ENCODE peak calls at places on chromosomes 6 and 20, in five cellular contexts. T is A549, P is HepG2, L is GM12878, S is K562. N is an unnamed sample.

GRCh38 chr6:63529498-63529897 is 42.8 kb upstream of the LOC128125822 start:
- DNase-seq in T (peak), P (no peak), L (no peak), S (no peak), N (no peak)

GRCh38 chr6:132400641-132401119 is 595 bp downstream of the MOXD1 start:
- DNase-seq in T (no peak), L (no peak), S (no peak), P (no peak), N (no peak)

GRCh38 chr6:165717732-165718465 is 54.9 kb upstream of the PDE10A start:
- DNase-seq in S (no peak), T (peak), P (no peak), L (no peak), N (peak)

GRCh38 chr6:134187751-134188150 is 130.2 kb downstream of the SGK1 start:
- DNase-seq in P (no peak), T (no peak), S (no peak), L (no peak), N (no peak)

GRCh38 chr6:36383608-36384007 is 3.9 kb downstream of the ETV7 start:
- DNase-seq in S (no peak), P (no peak), L (no peak), T (peak), N (no peak)

GRCh38 chr6:35027807-35028206 is 113.3 kb downstream of the TCP11 start:
- DNase-seq in L (no peak), S (no peak), P (no peak), T (no peak), N (no peak)

GRCh38 chr6:64580346-64580745 is 944.7 kb downstream of the PHF3 start:
- DNase-seq in S (no peak), T (no peak), P (no peak), L (no peak), N (no peak)

GRCh38 chr6:168514216-168514615 is 73.2 kb downstream of the SMOC2 start:
- DNase-seq in P (no peak), S (peak), L (no peak), T (no peak), N (no peak)

GRCh38 chr6:53391170-53391569 is 42.4 kb upstream of the ELOVL5 start:
- DNase-seq in P (no peak), T (no peak), S (no peak), L (no peak), N (peak)

GRCh38 chr6:21886601-21887091 is 293.1 kb downstream of the SOX4 start:
- DNase-seq in T (peak), L (no peak), P (no peak), S (no peak), N (peak)

GRCh38 chr6:35566794-35567193 is 54.1 kb upstream of the TULP1 start:
- DNase-seq in T (no peak), L (no peak), P (no peak), S (no peak), N (no peak)

GRCh38 chr20:61753196-61753942 is 312.3 kb downstream of the TAF4 start:
- DNase-seq in P (no peak), L (no peak), T (no peak), S (no peak), N (peak)

GRCh38 chr6:38833320-38833719 is 118.2 kb downstream of the DNAH8 start:
- DNase-seq in S (no peak), P (no peak), L (no peak), T (no peak), N (no peak)

GRCh38 chr6:110140650-110141049 is 38.8 kb downstream of the WASF1 start:
- DNase-seq in T (peak), P (no peak), S (no peak), L (no peak), N (peak)

GRCh38 chr6:11062715-11063114 is 18.6 kb upstream of the ELOVL2 start:
- DNase-seq in S (no peak), P (no peak), T (no peak), L (no peak), N (no peak)

GRCh38 chr6:150751296-150751695 is 114.2 kb upstream of the MTHFD1L start:
- DNase-seq in S (no peak), T (no peak), P (no peak), L (no peak), N (no peak)

GRCh38 chr20:6051505-6051904 is 2.4 kb downstream of the LRRN4 start:
- DNase-seq in S (no peak), T (no peak), L (no peak), P (peak), N (peak)

GRCh38 chr6:142413111-142413510 is 111.3 kb downstream of the ADGRG6 start:
- DNase-seq in T (no peak), P (no peak), L (no peak), S (no peak), N (no peak)

GRCh38 chr6:73929421-73929820 is 233.4 kb downstream of the CD109 start:
- DNase-seq in S (no peak), P (no peak), T (peak), L (no peak), N (no peak)

GRCh38 chr6:157861814-157862213 is 38.8 kb downstream of the SNX9 start:
- DNase-seq in S (peak), T (peak), L (no peak), P (no peak), N (peak)

GRCh38 chr6:107576852-107577251 is 86.9 kb downstream of the SOBP start:
- DNase-seq in S (no peak), T (peak), L (no peak), P (no peak), N (peak)

GRCh38 chr6:18022398-18023231 is 35.2 kb upstream of the KIF13A start:
- DNase-seq in S (no peak), P (no peak), T (peak), L (no peak), N (peak)

GRCh38 chr6:154914288-154914687 is 80.8 kb upstream of the TIAM2 start:
- DNase-seq in L (no peak), P (no peak), S (no peak), T (no peak), N (peak)

GRCh38 chr20:10171864-10172751 is 46.5 kb upstream of the SNAP25 start:
- DNase-seq in L (no peak), S (no peak), P (no peak), T (peak), N (peak)

GRCh38 chr6:6332240-6332639 is 11.8 kb upstream of the F13A1 start:
- DNase-seq in S (no peak), P (no peak), T (no peak), L (peak), N (no peak)

GRCh38 chr6:72328775-72329174 is 293.1 kb upstream of the KCNQ5 start:
- DNase-seq in P (no peak), L (no peak), S (no peak), T (no peak), N (no peak)

GRCh38 chr20:46955601-46956556 is 61.2 kb downstream of the EYA2 start:
- DNase-seq in L (no peak), T (no peak), P (no peak), S (no peak), N (no peak)

GRCh38 chr20:44762466-44763140 is 16.9 kb downstream of the KCNK15 start:
- DNase-seq in P (no peak), S (no peak), L (no peak), T (no peak), N (no peak)

GRCh38 chr6:35392111-35392702 is 49.8 kb downstream of the PPARD start:
- DNase-seq in T (no peak), S (no peak), P (peak), L (no peak), N (no peak)

GRCh38 chr20:1423625-1424106 is 30.8 kb upstream of the FKBP1A start:
- DNase-seq in T (peak), S (peak), L (no peak), P (peak), N (peak)

GRCh38 chr20:431012-431904 is 23.2 kb downstream of the RBCK1 start:
- DNase-seq in P (peak), T (peak), S (peak), L (no peak), N (peak)

GRCh38 chr6:37061157-37061804 is 55.8 kb downstream of the FGD2 start:
- DNase-seq in P (no peak), T (no peak), S (no peak), L (no peak), N (no peak)

GRCh38 chr6:72182337-72183246 is 296.2 kb downstream of the RIMS1 start:
- DNase-seq in S (peak), L (no peak), T (peak), P (no peak), N (peak)

GRCh38 chr6:158040804-158041347 is 59.2 kb downstream of the SYNJ2 start:
- DNase-seq in P (no peak), L (no peak), S (no peak), T (peak), N (no peak)

GRCh38 chr20:1944345-1945099 is 49.3 kb downstream of the SIRPA start:
- DNase-seq in S (no peak), L (no peak), T (no peak), P (no peak), N (no peak)

DNA sequence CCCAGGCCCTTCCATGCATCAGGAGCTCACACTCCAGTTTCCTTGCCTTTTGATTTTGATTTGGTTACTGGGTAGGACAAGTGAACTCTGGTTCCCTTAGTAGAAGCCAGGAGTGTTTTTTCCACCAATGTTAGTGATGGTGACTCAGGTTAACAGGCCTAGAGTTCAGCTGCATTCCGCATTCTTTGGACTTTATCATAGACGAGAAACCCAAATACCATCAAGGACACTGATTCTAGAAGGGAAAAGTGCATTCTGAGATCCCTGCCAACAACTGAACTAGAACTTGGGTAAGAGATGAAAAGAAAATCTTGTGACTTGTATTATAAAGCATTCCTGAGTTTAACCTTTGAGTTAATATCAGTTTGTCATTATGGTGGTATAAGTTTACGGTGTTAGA is 8.9 kb downstream of the GSS start:
- DNase-seq in P (peak), T (no peak), S (no peak), L (no peak), N (no peak)
- H3K4me2 ChIP-seq in P (no peak), T (no peak), S (no peak), L (no peak), N (no peak)

DNA sequence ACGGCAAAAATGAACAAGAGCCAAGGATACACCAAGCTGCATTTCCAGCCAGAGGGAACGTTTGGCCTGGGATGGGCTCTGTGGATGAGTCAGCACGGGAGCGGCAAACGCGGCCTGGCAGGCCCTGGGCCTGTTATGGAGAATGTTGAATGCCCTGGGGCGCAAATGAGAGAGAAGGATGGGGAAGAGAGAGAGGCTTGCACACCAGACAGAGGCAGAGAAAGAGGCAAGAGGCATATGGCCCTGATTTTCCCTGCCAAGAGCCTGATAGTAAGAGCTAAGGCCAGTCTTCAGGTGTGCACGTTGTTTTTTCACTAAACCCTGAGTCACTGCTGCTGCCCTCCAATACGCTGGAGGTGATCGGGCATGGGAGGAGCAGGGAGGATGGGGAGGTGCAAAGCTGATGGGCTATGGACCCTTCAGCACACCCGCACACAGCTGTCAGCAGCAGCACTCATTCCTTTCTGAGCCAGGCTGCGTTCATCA is 61.5 kb upstream of the SLC22A23 start:
- DNase-seq in T (peak), L (no peak), S (no peak), P (peak), N (no peak)
- TF ChIP-seq MYC in T (no peak), L (no peak), S (no peak), P (no peak), N (no peak)

GRCh38 chr6:43588194-43588593 is 12.2 kb downstream of the POLH start:
- DNase-seq in T (no peak), P (no peak), S (no peak), L (no peak), N (no peak)

DNA sequence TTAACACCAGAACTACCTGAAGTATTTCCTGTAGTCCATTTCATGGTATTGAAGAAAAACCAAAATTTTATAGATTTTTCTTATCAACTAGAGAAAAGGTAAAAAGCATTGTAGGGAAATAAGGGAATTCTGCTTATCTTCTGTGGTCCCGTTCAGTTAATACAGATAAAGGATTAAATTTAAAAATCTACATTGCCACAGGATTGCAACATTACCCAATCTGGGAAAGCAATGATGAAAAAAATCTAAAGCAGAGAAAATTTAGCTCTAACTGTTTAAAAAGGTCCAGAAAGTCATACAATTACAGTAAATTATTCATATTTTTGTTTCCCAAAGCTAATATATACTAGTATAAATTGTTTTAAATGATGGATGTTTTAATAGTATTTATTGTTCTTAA is 18.0 kb downstream of the POLH start:
- DNase-seq in T (no peak), P (no peak), S (no peak), L (no peak), N (no peak)
- H3K27ac ChIP-seq in T (no peak), P (no peak), S (no peak), L (no peak), N (no peak)

DNA sequence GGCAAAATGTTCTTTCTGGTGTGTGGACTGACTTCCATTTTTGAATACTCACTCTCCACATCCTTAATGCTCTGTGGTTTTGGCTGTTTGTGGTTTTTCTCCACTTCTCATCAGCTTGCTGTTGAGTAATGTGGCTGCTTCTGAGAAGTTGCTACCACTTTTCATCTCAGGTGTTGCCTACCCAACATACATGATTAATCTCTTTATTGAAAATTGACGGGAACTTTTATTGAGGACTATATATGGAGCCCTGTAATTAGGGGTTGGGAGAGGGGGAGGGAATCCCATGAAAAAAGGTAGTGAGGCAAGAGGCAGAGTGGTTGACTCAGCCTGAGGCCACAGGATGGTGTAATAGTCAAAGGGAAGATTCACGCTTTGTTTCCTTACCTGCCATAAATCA is 17.6 kb downstream of the IL22RA2 start:
- DNase-seq in P (no peak), T (no peak), L (peak), S (peak), N (no peak)
- H3K4me2 ChIP-seq in P (no peak), T (no peak), L (peak), S (no peak), N (no peak)

GRCh38 chr6:7730003-7730402 is 4.1 kb downstream of the BMP6 start:
- DNase-seq in S (no peak), L (no peak), T (no peak), P (no peak), N (no peak)

GRCh38 chr6:7732219-7732618 is 6.3 kb downstream of the BMP6 start:
- DNase-seq in T (peak), S (no peak), P (no peak), L (no peak), N (peak)

GRCh38 chr6:7731289-7731688 is 5.4 kb downstream of the BMP6 start:
- DNase-seq in T (no peak), L (no peak), S (no peak), P (no peak), N (peak)

GRCh38 chr6:7730411-7730810 is 4.5 kb downstream of the BMP6 start:
- DNase-seq in S (no peak), P (no peak), L (no peak), T (no peak), N (no peak)

DNA sequence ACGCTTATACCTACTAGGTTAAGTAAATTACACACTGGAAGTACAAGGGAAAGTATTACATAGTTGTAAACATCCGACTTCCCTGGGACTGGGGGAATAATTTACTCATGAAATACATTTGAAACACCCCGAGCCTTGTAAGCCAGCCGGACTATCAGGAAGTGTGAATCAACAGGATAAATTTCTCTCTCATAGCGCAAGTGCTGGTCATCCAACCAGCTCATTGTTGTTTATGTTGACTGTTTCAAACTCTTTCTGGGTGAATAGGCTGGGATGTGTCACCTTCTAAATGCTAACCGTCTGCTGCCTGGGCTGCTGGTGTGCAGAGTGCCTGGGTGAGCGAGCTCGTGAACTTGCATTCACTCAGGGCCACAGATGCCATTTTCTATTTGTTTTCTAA is 5.0 kb downstream of the BMP6 start:
- DNase-seq in L (no peak), P (peak), T (peak), S (no peak), N (peak)
- TF ChIP-seq MYC in L (no peak), P (no peak), T (no peak), S (no peak), N (no peak)

GRCh38 chr6:111806561-111807497 is 66.4 kb downstream of the FYN start:
- DNase-seq in S (no peak), P (no peak), L (no peak), T (no peak), N (no peak)
- H3K27ac ChIP-seq in S (no peak), P (no peak), L (peak), T (no peak), N (no peak)

DNA sequence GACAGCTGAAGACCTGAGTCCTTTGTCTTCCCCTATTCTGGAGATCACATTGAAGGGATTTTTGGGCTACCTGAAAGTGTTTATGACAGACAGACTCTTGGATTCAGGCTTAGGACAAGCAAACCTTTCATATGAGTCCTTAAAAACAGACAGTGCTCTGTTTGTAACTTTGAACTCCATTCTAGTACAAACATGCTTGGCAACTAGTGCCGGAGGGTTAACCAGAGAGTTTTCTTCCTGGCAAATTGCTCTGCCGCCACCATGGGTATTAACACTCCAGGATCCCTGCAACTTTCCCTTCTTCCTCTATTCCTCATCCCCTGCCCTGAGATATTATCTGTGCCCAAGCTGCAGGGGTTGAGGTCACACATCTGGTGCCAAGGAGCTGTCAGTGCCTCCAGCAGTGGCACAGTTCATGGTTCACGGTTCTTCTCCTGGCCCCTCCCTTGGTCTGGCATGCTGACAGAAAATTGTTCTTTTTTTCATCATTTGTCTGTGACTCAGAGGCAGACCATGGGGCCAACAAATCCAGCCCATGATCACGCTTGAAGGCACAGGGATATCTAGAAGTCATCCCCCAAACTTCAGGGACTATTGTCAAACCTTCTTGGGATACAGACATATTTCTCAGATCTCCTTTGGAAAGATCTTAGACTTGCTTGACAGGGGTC is 77.6 kb downstream of the ATXN1 start:
- DNase-seq in P (peak), S (no peak), L (no peak), T (peak), N (peak)
- H3K4me2 ChIP-seq in P (peak), S (no peak), L (no peak), T (peak), N (no peak)

GRCh38 chr6:8436956-8437355 is 1.6 kb upstream of the SLC35B3 start:
- DNase-seq in S (no peak), T (no peak), P (no peak), L (no peak), N (no peak)
- TF ChIP-seq MYC in S (no peak), T (no peak), P (no peak), L (no peak), N (no peak)

GRCh38 chr20:53126185-53126584 is 154.0 kb downstream of the TSHZ2 start:
- DNase-seq in L (no peak), T (no peak), P (no peak), S (no peak), N (no peak)
- H3K27ac ChIP-seq in L (no peak), T (no peak), P (no peak), S (no peak), N (no peak)

N was measured in endothelial cell of umbilical vein.